ENCODE peak calls at places on chromosome 11, in four cellular contexts. F is IMR-90, D is ELF-1, E is MV-4-11. S is an unnamed sample.

GRCh38 chr11:119374632-119375394 is 6.7 kb downstream of the USP2 start:
- DNase-seq in F (no peak), D (no peak), E (peak), S (no peak)

GRCh38 chr11:129315781-129316579 is 59.7 kb upstream of the BARX2 start:
- DNase-seq in F (no peak), D (peak), E (no peak), S (peak)

GRCh38 chr11:133660202-133660568 is 127.9 kb upstream of the OPCML start:
- DNase-seq in F (no peak), D (no peak), E (no peak), S (no peak)

GRCh38 chr11:104462346-104462745 is 298.4 kb upstream of the PDGFD start:
- DNase-seq in F (peak), D (no peak), E (peak), S (no peak)

GRCh38 chr11:115920087-115920461 is 415.9 kb upstream of the CADM1 start:
- DNase-seq in F (peak), D (no peak), E (no peak), S (no peak)

GRCh38 chr11:75264971-75265370 is 24.4 kb downstream of the TPBGL start:
- DNase-seq in F (no peak), D (no peak), E (no peak), S (no peak)

GRCh38 chr11:123084454-123084853 is 22.5 kb upstream of the HSPA8 start:
- DNase-seq in F (no peak), D (no peak), E (no peak), S (no peak)

GRCh38 chr11:19561011-19561410 is 151.6 kb upstream of the NAV2 start:
- DNase-seq in F (peak), D (no peak), E (no peak), S (no peak)

GRCh38 chr11:502288-503178 is 4.5 kb downstream of the RNH1 start:
- DNase-seq in F (no peak), D (no peak), E (no peak), S (no peak)

GRCh38 chr11:92841719-92842118 is 127.7 kb upstream of the MTNR1B start:
- DNase-seq in F (peak), D (no peak), E (no peak), S (no peak)

GRCh38 chr11:122267602-122268001 is 151.6 kb upstream of the BLID start:
- DNase-seq in F (peak), D (peak), E (peak), S (no peak)

GRCh38 chr11:94134651-94135512 is 6.2 kb downstream of the PANX1 start:
- DNase-seq in F (peak), D (no peak), E (peak), S (peak)